ENCODE peak calls at places on chromosomes 5 and 9, in seven cellular contexts. P is nephron progenitor cell, F is stomach, G is GM20000, O is upper lobe of right lung, U is mucosa of descending colon, Z is mesothelial cell of epicardium. N is an unnamed sample.

GRCh38 chr9:17578911-17579793 is at the start of gene SH3GL2:
- DNase-seq in P (peak; percentile 74), F (peak; percentile 82), G (peak; percentile 34), O (peak; percentile 84), U (peak; percentile 73), Z (peak; percentile 28), N (peak; percentile 79)

GRCh38 chr5:143016777-143017374 is 246.7 kb downstream of the ARHGAP26 start:
- DNase-seq in P (no peak), F (no peak), G (peak; percentile 34), O (no peak), U (peak; percentile 69), Z (no peak), N (no peak)

GRCh38 chr5:107735558-107735957 is 64.8 kb upstream of the EFNA5 start:
- DNase-seq in P (no peak), F (no peak), G (no peak), O (no peak), U (no peak), Z (no peak), N (no peak)

GRCh38 chr5:95237324-95237723 is 47.6 kb downstream of the MCTP1 start:
- DNase-seq in P (no peak), F (no peak), G (no peak), O (no peak), U (no peak), Z (no peak), N (no peak)

GRCh38 chr9:76087978-76088377 is 197.5 kb downstream of the PCSK5 start:
- DNase-seq in P (no peak), F (no peak), G (no peak), O (no peak), U (no peak), Z (no peak), N (no peak)

GRCh38 chr5:151107738-151108520 is 27.1 kb upstream of the TNIP1 start:
- DNase-seq in P (no peak), F (peak; percentile 83), G (no peak), O (no peak), U (peak; percentile 65), Z (no peak), N (no peak)

GRCh38 chr5:138905541-138905940 is 30.4 kb upstream of the LRRTM2 start:
- DNase-seq in P (no peak), F (no peak), G (no peak), O (no peak), U (no peak), Z (no peak), N (no peak)

GRCh38 chr5:55418994-55419991 is 111.5 kb downstream of the MTREX start:
- DNase-seq in P (no peak), F (no peak), G (no peak), O (no peak), U (no peak), Z (no peak), N (no peak)

GRCh38 chr5:93930098-93930497 is 188.7 kb upstream of the POU5F2 start:
- DNase-seq in P (no peak), F (no peak), G (no peak), O (no peak), U (no peak), Z (no peak), N (no peak)

GRCh38 chr5:53779541-53779981 is 219.1 kb downstream of the NDUFS4 start:
- DNase-seq in P (peak; percentile 5), F (no peak), G (no peak), O (no peak), U (no peak), Z (no peak), N (no peak)

GRCh38 chr9:107481035-107481434 is 8.5 kb downstream of the KLF4 start:
- DNase-seq in P (no peak), F (no peak), G (no peak), O (no peak), U (no peak), Z (no peak), N (no peak)

GRCh38 chr9:131180454-131180853 is 55.1 kb downstream of the NUP214 start:
- DNase-seq in P (no peak), F (no peak), G (no peak), O (no peak), U (no peak), Z (no peak), N (no peak)

GRCh38 chr9:109141375-109141774 is 21.6 kb upstream of the TMEM245 start:
- DNase-seq in P (no peak), F (no peak), G (no peak), O (no peak), U (no peak), Z (no peak), N (no peak)

GRCh38 chr9:91211919-91212318 is 149.8 kb downstream of the AUH start:
- DNase-seq in P (no peak), F (peak; percentile 44), G (no peak), O (no peak), U (peak; percentile 14), Z (no peak), N (no peak)

GRCh38 chr9:116605060-116605459 is 82.0 kb upstream of the TRIM32 start:
- DNase-seq in P (no peak), F (no peak), G (no peak), O (no peak), U (no peak), Z (no peak), N (no peak)

GRCh38 chr5:14416709-14417108 is 164.9 kb upstream of the OTULINL start:
- DNase-seq in P (no peak), F (no peak), G (no peak), O (no peak), U (no peak), Z (no peak), N (no peak)

GRCh38 chr9:14956162-14956561 is 45.9 kb upstream of the FREM1 start:
- DNase-seq in P (no peak), F (no peak), G (no peak), O (no peak), U (no peak), Z (no peak), N (no peak)

DNA sequence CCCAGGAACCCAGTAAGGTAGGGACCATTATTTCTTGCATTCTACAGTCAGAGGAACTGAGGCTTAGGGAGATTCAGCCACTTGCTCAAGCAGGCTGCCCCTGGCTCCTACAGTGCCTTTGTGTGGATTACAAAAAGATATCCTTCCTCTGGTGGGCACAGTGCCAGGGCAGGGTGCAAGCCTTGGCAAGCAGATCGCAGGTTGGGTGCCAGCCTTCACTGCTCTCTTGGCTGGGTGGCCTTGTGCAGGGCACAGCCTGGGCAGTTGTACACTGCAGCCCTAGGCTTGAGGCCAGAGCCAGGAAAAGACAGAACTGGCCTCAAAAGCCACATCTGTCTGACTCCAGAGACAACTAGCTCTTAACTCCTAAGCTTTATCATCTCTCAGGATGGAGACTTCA is 15.0 kb downstream of the DOCK2 start:
- DNase-seq in P (no peak), F (peak; percentile 63), G (no peak), O (no peak), U (no peak), Z (no peak), N (no peak)
- TF ChIP-seq CTCF in P (no peak), F (no peak), G (no peak), O (no peak), U (no peak), Z (no peak), N (no peak)

GRCh38 chr5:142012186-142012785 is 541 bp downstream of the GNPDA1 start:
- DNase-seq in P (peak; percentile 26), F (peak; percentile 43), G (no peak), O (peak; percentile 79), U (peak; percentile 64), Z (no peak), N (peak; percentile 67)
- TF ChIP-seq CTCF in P (peak; percentile 23), F (no peak), G (peak; percentile 21), O (peak; percentile 50), U (peak; percentile 12), Z (no peak), N (peak; percentile 24)

GRCh38 chr9:70232476-70232875 is 26.3 kb upstream of the SMC5 start:
- DNase-seq in P (no peak), F (no peak), G (no peak), O (no peak), U (no peak), Z (no peak), N (no peak)

GRCh38 chr9:70229026-70229425 is 29.8 kb upstream of the SMC5 start:
- DNase-seq in P (peak; percentile 4), F (no peak), G (no peak), O (no peak), U (no peak), Z (no peak), N (no peak)

GRCh38 chr9:70228098-70228497 is 30.7 kb upstream of the SMC5 start:
- DNase-seq in P (no peak), F (no peak), G (no peak), O (no peak), U (no peak), Z (no peak), N (no peak)

DNA sequence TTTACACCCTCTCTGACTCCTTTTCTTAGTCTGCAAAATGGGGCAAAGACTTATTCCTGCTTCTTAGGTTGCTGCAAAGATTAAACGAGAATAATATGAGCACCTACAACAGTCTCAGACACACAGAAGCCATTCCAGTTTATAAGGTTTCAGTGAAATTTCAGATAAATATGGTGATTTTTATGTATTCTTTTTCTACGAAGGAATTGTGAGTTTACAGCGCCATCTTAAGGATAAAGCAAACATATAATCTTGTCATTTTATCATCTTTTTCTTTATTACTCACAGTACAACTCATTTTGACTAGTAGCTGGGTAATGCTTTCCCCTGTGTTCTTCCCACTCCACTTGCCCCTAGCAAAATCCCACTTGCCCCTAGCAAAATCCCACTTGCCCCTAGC is 29.2 kb upstream of the SMC5 start:
- DNase-seq in P (no peak), F (no peak), G (no peak), O (no peak), U (no peak), Z (no peak), N (no peak)
- TF ChIP-seq CTCF in P (no peak), F (no peak), G (no peak), O (no peak), U (no peak), Z (no peak), N (peak; percentile 12)

GRCh38 chr9:35577486-35577885 is 27.6 kb upstream of the TESK1 start:
- DNase-seq in P (no peak), F (no peak), G (no peak), O (no peak), U (no peak), Z (no peak), N (no peak)

GRCh38 chr9:35574578-35575104 is 30.4 kb upstream of the TESK1 start:
- DNase-seq in P (no peak), F (no peak), G (no peak), O (no peak), U (no peak), Z (no peak), N (no peak)

GRCh38 chr9:35575478-35575877 is 29.6 kb upstream of the TESK1 start:
- DNase-seq in P (no peak), F (no peak), G (no peak), O (no peak), U (no peak), Z (no peak), N (no peak)

DNA sequence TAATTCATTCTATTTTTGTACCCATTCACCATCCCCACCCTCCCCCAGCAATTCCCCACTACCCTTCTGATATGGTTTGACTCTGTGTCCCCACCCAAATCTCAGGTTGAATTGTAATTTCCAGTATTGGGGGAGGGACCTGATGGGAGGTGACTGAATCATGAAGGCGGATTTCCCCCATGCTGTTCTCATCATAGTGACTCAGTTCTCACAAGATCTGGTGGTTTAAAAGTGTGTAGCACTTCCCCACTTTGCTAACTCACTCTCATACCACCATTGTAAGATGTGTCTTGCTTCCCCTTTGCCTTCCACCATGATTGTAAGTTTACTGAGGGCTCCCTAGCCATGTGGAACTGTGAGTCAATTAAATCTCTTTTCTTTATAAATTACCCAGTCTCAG is 25.9 kb upstream of the TESK1 start:
- DNase-seq in P (no peak), F (no peak), G (no peak), O (no peak), U (no peak), Z (no peak), N (no peak)
- TF ChIP-seq CTCF in P (no peak), F (no peak), G (no peak), O (no peak), U (no peak), Z (no peak), N (no peak)

GRCh38 chr9:136849038-136849959 is at the start of gene PHPT1:
- DNase-seq in P (peak; percentile 97), F (peak; percentile 99), G (peak; percentile 100), O (peak; percentile 99), U (peak; percentile 98), Z (peak; percentile 99), N (peak; percentile 98)
- TF ChIP-seq CTCF in P (no peak), F (no peak), G (no peak), O (no peak), U (no peak), Z (no peak), N (no peak)